ENCODE peak calls at places on chromosomes 13 and 19, in eight cellular contexts. One of them, this sample, is unnamed.

GRCh38 chr13:103255587-103256301 is 189.5 kb upstream of the SLC10A2 start:
- DNase-seq in transverse colon: no peak
- DNase-seq in NT2/D1: no peak
- DNase-seq in ovary: no peak
- DNase-seq in activated CD4-positive, alpha-beta T cell treated with anti-CD3 and anti-CD28 coated beads, Interleukin-2, amount 50 U/mL, for 24 hours: no peak
- DNase-seq in stimulated activated CD4-positive, alpha-beta T cell treated with anti-CD3 and anti-CD28 coated beads, Interleukin-15, amount 100 ng/mL, for 24 hours: no peak
- DNase-seq in CD8-positive, alpha-beta T cell: no peak
- DNase-seq in HT-29: no peak
- DNase-seq in this sample: no peak

GRCh38 chr13:105670179-105671015 is 865.1 kb downstream of the EFNB2 start:
- DNase-seq in CD8-positive, alpha-beta T cell: no peak
- DNase-seq in transverse colon: no peak
- DNase-seq in HT-29: peak
- DNase-seq in stimulated activated CD4-positive, alpha-beta T cell treated with anti-CD3 and anti-CD28 coated beads, Interleukin-15, amount 100 ng/mL, for 24 hours: no peak
- DNase-seq in NT2/D1: no peak
- DNase-seq in ovary: no peak
- DNase-seq in activated CD4-positive, alpha-beta T cell treated with anti-CD3 and anti-CD28 coated beads, Interleukin-2, amount 50 U/mL, for 24 hours: no peak
- DNase-seq in this sample: no peak

GRCh38 chr19:5434970-5435641 is 20.1 kb upstream of the ZNRF4 start:
- DNase-seq in stimulated activated CD4-positive, alpha-beta T cell treated with anti-CD3 and anti-CD28 coated beads, Interleukin-15, amount 100 ng/mL, for 24 hours: peak
- DNase-seq in ovary: no peak
- DNase-seq in activated CD4-positive, alpha-beta T cell treated with anti-CD3 and anti-CD28 coated beads, Interleukin-2, amount 50 U/mL, for 24 hours: no peak
- DNase-seq in CD8-positive, alpha-beta T cell: no peak
- DNase-seq in HT-29: no peak
- DNase-seq in NT2/D1: no peak
- DNase-seq in transverse colon: no peak
- DNase-seq in this sample: no peak

GRCh38 chr19:14369399-14370168 is 11.7 kb upstream of the ADGRE5 start:
- DNase-seq in stimulated activated CD4-positive, alpha-beta T cell treated with anti-CD3 and anti-CD28 coated beads, Interleukin-15, amount 100 ng/mL, for 24 hours: peak
- DNase-seq in transverse colon: peak
- DNase-seq in NT2/D1: no peak
- DNase-seq in ovary: no peak
- DNase-seq in CD8-positive, alpha-beta T cell: peak
- DNase-seq in HT-29: no peak
- DNase-seq in activated CD4-positive, alpha-beta T cell treated with anti-CD3 and anti-CD28 coated beads, Interleukin-2, amount 50 U/mL, for 24 hours: peak
- DNase-seq in this sample: no peak

GRCh38 chr13:98488736-98489135 is 88.2 kb downstream of the STK24 start:
- DNase-seq in HT-29: no peak
- DNase-seq in ovary: no peak
- DNase-seq in NT2/D1: no peak
- DNase-seq in activated CD4-positive, alpha-beta T cell treated with anti-CD3 and anti-CD28 coated beads, Interleukin-2, amount 50 U/mL, for 24 hours: no peak
- DNase-seq in transverse colon: no peak
- DNase-seq in stimulated activated CD4-positive, alpha-beta T cell treated with anti-CD3 and anti-CD28 coated beads, Interleukin-15, amount 100 ng/mL, for 24 hours: no peak
- DNase-seq in CD8-positive, alpha-beta T cell: no peak
- DNase-seq in this sample: no peak

GRCh38 chr19:12668937-12669271 is 2.3 kb downstream of the WDR83 start:
- DNase-seq in stimulated activated CD4-positive, alpha-beta T cell treated with anti-CD3 and anti-CD28 coated beads, Interleukin-15, amount 100 ng/mL, for 24 hours: peak
- DNase-seq in CD8-positive, alpha-beta T cell: peak
- DNase-seq in ovary: no peak
- DNase-seq in transverse colon: peak
- DNase-seq in NT2/D1: no peak
- DNase-seq in activated CD4-positive, alpha-beta T cell treated with anti-CD3 and anti-CD28 coated beads, Interleukin-2, amount 50 U/mL, for 24 hours: peak
- DNase-seq in HT-29: peak
- DNase-seq in this sample: no peak

GRCh38 chr13:34914416-34914815 is 27.7 kb upstream of the NBEA start:
- DNase-seq in HT-29: no peak
- DNase-seq in stimulated activated CD4-positive, alpha-beta T cell treated with anti-CD3 and anti-CD28 coated beads, Interleukin-15, amount 100 ng/mL, for 24 hours: no peak
- DNase-seq in activated CD4-positive, alpha-beta T cell treated with anti-CD3 and anti-CD28 coated beads, Interleukin-2, amount 50 U/mL, for 24 hours: no peak
- DNase-seq in CD8-positive, alpha-beta T cell: no peak
- DNase-seq in ovary: no peak
- DNase-seq in transverse colon: no peak
- DNase-seq in NT2/D1: peak
- DNase-seq in this sample: no peak

GRCh38 chr19:5826531-5827341 is 12.8 kb downstream of the FUT6 start:
- DNase-seq in stimulated activated CD4-positive, alpha-beta T cell treated with anti-CD3 and anti-CD28 coated beads, Interleukin-15, amount 100 ng/mL, for 24 hours: peak
- DNase-seq in HT-29: peak
- DNase-seq in NT2/D1: no peak
- DNase-seq in transverse colon: peak
- DNase-seq in CD8-positive, alpha-beta T cell: no peak
- DNase-seq in ovary: no peak
- DNase-seq in activated CD4-positive, alpha-beta T cell treated with anti-CD3 and anti-CD28 coated beads, Interleukin-2, amount 50 U/mL, for 24 hours: no peak
- DNase-seq in this sample: no peak

GRCh38 chr19:57075801-57076492 is 43.8 kb upstream of the USP29 start:
- DNase-seq in transverse colon: no peak
- DNase-seq in NT2/D1: no peak
- DNase-seq in HT-29: no peak
- DNase-seq in CD8-positive, alpha-beta T cell: no peak
- DNase-seq in stimulated activated CD4-positive, alpha-beta T cell treated with anti-CD3 and anti-CD28 coated beads, Interleukin-15, amount 100 ng/mL, for 24 hours: no peak
- DNase-seq in ovary: no peak
- DNase-seq in activated CD4-positive, alpha-beta T cell treated with anti-CD3 and anti-CD28 coated beads, Interleukin-2, amount 50 U/mL, for 24 hours: no peak
- DNase-seq in this sample: no peak

GRCh38 chr13:50934735-50935419 is 25.3 kb downstream of the RNASEH2B start:
- DNase-seq in stimulated activated CD4-positive, alpha-beta T cell treated with anti-CD3 and anti-CD28 coated beads, Interleukin-15, amount 100 ng/mL, for 24 hours: no peak
- DNase-seq in HT-29: no peak
- DNase-seq in ovary: no peak
- DNase-seq in NT2/D1: no peak
- DNase-seq in CD8-positive, alpha-beta T cell: no peak
- DNase-seq in transverse colon: no peak
- DNase-seq in activated CD4-positive, alpha-beta T cell treated with anti-CD3 and anti-CD28 coated beads, Interleukin-2, amount 50 U/mL, for 24 hours: no peak
- DNase-seq in this sample: no peak

GRCh38 chr13:97280478-97280877 is 58.3 kb downstream of the MBNL2 start:
- DNase-seq in NT2/D1: no peak
- DNase-seq in HT-29: no peak
- DNase-seq in transverse colon: no peak
- DNase-seq in activated CD4-positive, alpha-beta T cell treated with anti-CD3 and anti-CD28 coated beads, Interleukin-2, amount 50 U/mL, for 24 hours: no peak
- DNase-seq in CD8-positive, alpha-beta T cell: no peak
- DNase-seq in ovary: no peak
- DNase-seq in stimulated activated CD4-positive, alpha-beta T cell treated with anti-CD3 and anti-CD28 coated beads, Interleukin-15, amount 100 ng/mL, for 24 hours: no peak
- DNase-seq in this sample: no peak

GRCh38 chr13:22047082-22047784 is 376.4 kb downstream of the FGF9 start:
- DNase-seq in stimulated activated CD4-positive, alpha-beta T cell treated with anti-CD3 and anti-CD28 coated beads, Interleukin-15, amount 100 ng/mL, for 24 hours: no peak
- DNase-seq in CD8-positive, alpha-beta T cell: no peak
- DNase-seq in transverse colon: no peak
- DNase-seq in NT2/D1: no peak
- DNase-seq in activated CD4-positive, alpha-beta T cell treated with anti-CD3 and anti-CD28 coated beads, Interleukin-2, amount 50 U/mL, for 24 hours: no peak
- DNase-seq in ovary: no peak
- DNase-seq in HT-29: no peak
- DNase-seq in this sample: no peak

GRCh38 chr13:49444517-49445395 is 682 bp downstream of the SETDB2 start:
- DNase-seq in stimulated activated CD4-positive, alpha-beta T cell treated with anti-CD3 and anti-CD28 coated beads, Interleukin-15, amount 100 ng/mL, for 24 hours: peak
- DNase-seq in HT-29: peak
- DNase-seq in transverse colon: peak
- DNase-seq in NT2/D1: no peak
- DNase-seq in ovary: no peak
- DNase-seq in CD8-positive, alpha-beta T cell: no peak
- DNase-seq in activated CD4-positive, alpha-beta T cell treated with anti-CD3 and anti-CD28 coated beads, Interleukin-2, amount 50 U/mL, for 24 hours: no peak
- DNase-seq in this sample: peak

GRCh38 chr19:33720691-33721682 is 75.7 kb upstream of the KCTD15 start:
- DNase-seq in CD8-positive, alpha-beta T cell: no peak
- DNase-seq in transverse colon: no peak
- DNase-seq in activated CD4-positive, alpha-beta T cell treated with anti-CD3 and anti-CD28 coated beads, Interleukin-2, amount 50 U/mL, for 24 hours: no peak
- DNase-seq in ovary: no peak
- DNase-seq in NT2/D1: no peak
- DNase-seq in HT-29: no peak
- DNase-seq in stimulated activated CD4-positive, alpha-beta T cell treated with anti-CD3 and anti-CD28 coated beads, Interleukin-15, amount 100 ng/mL, for 24 hours: no peak
- DNase-seq in this sample: no peak

GRCh38 chr13:82566864-82567263 is 1315.4 kb downstream of the SLITRK1 start:
- DNase-seq in ovary: no peak
- DNase-seq in stimulated activated CD4-positive, alpha-beta T cell treated with anti-CD3 and anti-CD28 coated beads, Interleukin-15, amount 100 ng/mL, for 24 hours: no peak
- DNase-seq in transverse colon: no peak
- DNase-seq in HT-29: no peak
- DNase-seq in activated CD4-positive, alpha-beta T cell treated with anti-CD3 and anti-CD28 coated beads, Interleukin-2, amount 50 U/mL, for 24 hours: no peak
- DNase-seq in NT2/D1: no peak
- DNase-seq in CD8-positive, alpha-beta T cell: no peak
- DNase-seq in this sample: no peak

GRCh38 chr13:99894835-99895427 is 76.6 kb downstream of the ZIC5 start:
- DNase-seq in CD8-positive, alpha-beta T cell: no peak
- DNase-seq in NT2/D1: no peak
- DNase-seq in activated CD4-positive, alpha-beta T cell treated with anti-CD3 and anti-CD28 coated beads, Interleukin-2, amount 50 U/mL, for 24 hours: no peak
- DNase-seq in HT-29: no peak
- DNase-seq in transverse colon: peak
- DNase-seq in ovary: no peak
- DNase-seq in stimulated activated CD4-positive, alpha-beta T cell treated with anti-CD3 and anti-CD28 coated beads, Interleukin-15, amount 100 ng/mL, for 24 hours: no peak
- DNase-seq in this sample: no peak

GRCh38 chr13:20360041-20360491 is 127.9 kb upstream of the GJB6 start:
- DNase-seq in CD8-positive, alpha-beta T cell: no peak
- DNase-seq in ovary: no peak
- DNase-seq in activated CD4-positive, alpha-beta T cell treated with anti-CD3 and anti-CD28 coated beads, Interleukin-2, amount 50 U/mL, for 24 hours: no peak
- DNase-seq in transverse colon: no peak
- DNase-seq in stimulated activated CD4-positive, alpha-beta T cell treated with anti-CD3 and anti-CD28 coated beads, Interleukin-15, amount 100 ng/mL, for 24 hours: no peak
- DNase-seq in HT-29: no peak
- DNase-seq in NT2/D1: no peak
- DNase-seq in this sample: no peak

GRCh38 chr13:40961224-40961623 is 57.9 kb downstream of the ELF1 start:
- DNase-seq in activated CD4-positive, alpha-beta T cell treated with anti-CD3 and anti-CD28 coated beads, Interleukin-2, amount 50 U/mL, for 24 hours: no peak
- DNase-seq in stimulated activated CD4-positive, alpha-beta T cell treated with anti-CD3 and anti-CD28 coated beads, Interleukin-15, amount 100 ng/mL, for 24 hours: no peak
- DNase-seq in ovary: no peak
- DNase-seq in HT-29: no peak
- DNase-seq in NT2/D1: no peak
- DNase-seq in CD8-positive, alpha-beta T cell: no peak
- DNase-seq in transverse colon: no peak
- DNase-seq in this sample: no peak

GRCh38 chr19:50629801-50630200 is 9.9 kb downstream of the SYT3 start:
- DNase-seq in ovary: no peak
- DNase-seq in HT-29: no peak
- DNase-seq in CD8-positive, alpha-beta T cell: no peak
- DNase-seq in NT2/D1: no peak
- DNase-seq in activated CD4-positive, alpha-beta T cell treated with anti-CD3 and anti-CD28 coated beads, Interleukin-2, amount 50 U/mL, for 24 hours: no peak
- DNase-seq in transverse colon: no peak
- DNase-seq in stimulated activated CD4-positive, alpha-beta T cell treated with anti-CD3 and anti-CD28 coated beads, Interleukin-15, amount 100 ng/mL, for 24 hours: no peak
- DNase-seq in this sample: no peak

GRCh38 chr19:35144600-35145436 is 1.8 kb downstream of the FXYD7 start:
- DNase-seq in activated CD4-positive, alpha-beta T cell treated with anti-CD3 and anti-CD28 coated beads, Interleukin-2, amount 50 U/mL, for 24 hours: no peak
- DNase-seq in NT2/D1: peak
- DNase-seq in stimulated activated CD4-positive, alpha-beta T cell treated with anti-CD3 and anti-CD28 coated beads, Interleukin-15, amount 100 ng/mL, for 24 hours: no peak
- DNase-seq in ovary: no peak
- DNase-seq in HT-29: peak
- DNase-seq in CD8-positive, alpha-beta T cell: no peak
- DNase-seq in transverse colon: peak
- DNase-seq in this sample: no peak

GRCh38 chr13:30124131-30124768 is 183.1 kb downstream of the KATNAL1 start:
- DNase-seq in stimulated activated CD4-positive, alpha-beta T cell treated with anti-CD3 and anti-CD28 coated beads, Interleukin-15, amount 100 ng/mL, for 24 hours: no peak
- DNase-seq in ovary: no peak
- DNase-seq in CD8-positive, alpha-beta T cell: no peak
- DNase-seq in NT2/D1: no peak
- DNase-seq in activated CD4-positive, alpha-beta T cell treated with anti-CD3 and anti-CD28 coated beads, Interleukin-2, amount 50 U/mL, for 24 hours: no peak
- DNase-seq in transverse colon: no peak
- DNase-seq in HT-29: no peak
- DNase-seq in this sample: no peak

This sample was measured in Panc1.